ENCODE peak calls at places on chromosomes 5 and 9, in five cellular contexts. One of them, this sample, is unnamed.

GRCh38 chr5:131264453-131265200 is 774 bp downstream of the CDC42SE2 start:
- DNase-seq in T-helper 9 cell: no peak
- DNase-seq in left ventricle myocardium inferior: peak
- DNase-seq in NCI-H69: peak
- DNase-seq in activated CD4-positive, CD25-positive, alpha-beta regulatory T cell: peak
- DNase-seq in this sample: peak

GRCh38 chr9:129697956-129698757 is 32.7 kb downstream of the PRRX2 start:
- DNase-seq in T-helper 9 cell: no peak
- DNase-seq in left ventricle myocardium inferior: peak
- DNase-seq in NCI-H69: no peak
- DNase-seq in activated CD4-positive, CD25-positive, alpha-beta regulatory T cell: no peak
- DNase-seq in this sample: peak

GRCh38 chr9:14766299-14766698 is 43.8 kb upstream of the CER1 start:
- DNase-seq in T-helper 9 cell: no peak
- DNase-seq in left ventricle myocardium inferior: no peak
- DNase-seq in NCI-H69: no peak
- DNase-seq in activated CD4-positive, CD25-positive, alpha-beta regulatory T cell: no peak
- DNase-seq in this sample: no peak

GRCh38 chr5:142977363-142978051 is 207.3 kb downstream of the ARHGAP26 start:
- DNase-seq in T-helper 9 cell: peak
- DNase-seq in left ventricle myocardium inferior: no peak
- DNase-seq in NCI-H69: no peak
- DNase-seq in activated CD4-positive, CD25-positive, alpha-beta regulatory T cell: no peak
- DNase-seq in this sample: no peak

GRCh38 chr5:120465281-120465961 is 1.3 kb downstream of the PRR16 start:
- DNase-seq in T-helper 9 cell: no peak
- DNase-seq in left ventricle myocardium inferior: peak
- DNase-seq in NCI-H69: peak
- DNase-seq in activated CD4-positive, CD25-positive, alpha-beta regulatory T cell: no peak
- DNase-seq in this sample: peak

GRCh38 chr9:18755263-18755662 is 277.7 kb downstream of the SAXO1 start:
- DNase-seq in T-helper 9 cell: no peak
- DNase-seq in left ventricle myocardium inferior: no peak
- DNase-seq in NCI-H69: no peak
- DNase-seq in activated CD4-positive, CD25-positive, alpha-beta regulatory T cell: no peak
- DNase-seq in this sample: no peak

GRCh38 chr5:91849069-91849468 is 466.0 kb upstream of the ARRDC3 start:
- DNase-seq in T-helper 9 cell: no peak
- DNase-seq in left ventricle myocardium inferior: no peak
- DNase-seq in NCI-H69: no peak
- DNase-seq in activated CD4-positive, CD25-positive, alpha-beta regulatory T cell: no peak
- DNase-seq in this sample: no peak

GRCh38 chr9:15570769-15571168 is 17.9 kb downstream of the CCDC171 start:
- DNase-seq in T-helper 9 cell: no peak
- DNase-seq in left ventricle myocardium inferior: no peak
- DNase-seq in NCI-H69: peak
- DNase-seq in activated CD4-positive, CD25-positive, alpha-beta regulatory T cell: no peak
- DNase-seq in this sample: no peak

GRCh38 chr9:125541840-125542243 is 165.2 kb downstream of the MAPKAP1 start:
- DNase-seq in T-helper 9 cell: no peak
- DNase-seq in left ventricle myocardium inferior: no peak
- DNase-seq in NCI-H69: peak
- DNase-seq in activated CD4-positive, CD25-positive, alpha-beta regulatory T cell: no peak
- DNase-seq in this sample: peak

GRCh38 chr5:113337515-113338140 is 97.2 kb downstream of the TSSK1B start:
- DNase-seq in T-helper 9 cell: no peak
- DNase-seq in left ventricle myocardium inferior: no peak
- DNase-seq in NCI-H69: no peak
- DNase-seq in activated CD4-positive, CD25-positive, alpha-beta regulatory T cell: no peak
- DNase-seq in this sample: no peak

GRCh38 chr5:51185985-51186384 is 197.3 kb upstream of the ISL1 start:
- DNase-seq in T-helper 9 cell: no peak
- DNase-seq in left ventricle myocardium inferior: no peak
- DNase-seq in NCI-H69: peak
- DNase-seq in activated CD4-positive, CD25-positive, alpha-beta regulatory T cell: no peak
- DNase-seq in this sample: peak

GRCh38 chr5:108747111-108748009 is at the start of gene FER:
- DNase-seq in T-helper 9 cell: peak
- DNase-seq in left ventricle myocardium inferior: no peak
- DNase-seq in NCI-H69: peak
- DNase-seq in activated CD4-positive, CD25-positive, alpha-beta regulatory T cell: no peak
- DNase-seq in this sample: peak

GRCh38 chr5:137478043-137478442 is 21.1 kb downstream of the SPOCK1 start:
- DNase-seq in T-helper 9 cell: no peak
- DNase-seq in left ventricle myocardium inferior: no peak
- DNase-seq in NCI-H69: no peak
- DNase-seq in activated CD4-positive, CD25-positive, alpha-beta regulatory T cell: no peak
- DNase-seq in this sample: peak

GRCh38 chr5:3194684-3195083 is 400.9 kb upstream of the IRX1 start:
- DNase-seq in T-helper 9 cell: no peak
- DNase-seq in left ventricle myocardium inferior: no peak
- DNase-seq in NCI-H69: no peak
- DNase-seq in activated CD4-positive, CD25-positive, alpha-beta regulatory T cell: no peak
- DNase-seq in this sample: peak

GRCh38 chr5:7876867-7877266 is 7.9 kb downstream of the MTRR start:
- DNase-seq in T-helper 9 cell: no peak
- DNase-seq in left ventricle myocardium inferior: no peak
- DNase-seq in NCI-H69: no peak
- DNase-seq in activated CD4-positive, CD25-positive, alpha-beta regulatory T cell: no peak
- DNase-seq in this sample: no peak

GRCh38 chr5:90305022-90305720 is 104.4 kb downstream of the CETN3 start:
- DNase-seq in T-helper 9 cell: no peak
- DNase-seq in left ventricle myocardium inferior: no peak
- DNase-seq in NCI-H69: no peak
- DNase-seq in activated CD4-positive, CD25-positive, alpha-beta regulatory T cell: no peak
- DNase-seq in this sample: no peak

GRCh38 chr9:90770927-90771326 is 30.7 kb upstream of the SYK start:
- DNase-seq in T-helper 9 cell: no peak
- DNase-seq in left ventricle myocardium inferior: no peak
- DNase-seq in NCI-H69: no peak
- DNase-seq in activated CD4-positive, CD25-positive, alpha-beta regulatory T cell: no peak
- DNase-seq in this sample: no peak

GRCh38 chr9:133728856-133729645 is 9.1 kb downstream of the SARDH start:
- DNase-seq in T-helper 9 cell: no peak
- DNase-seq in left ventricle myocardium inferior: no peak
- DNase-seq in NCI-H69: no peak
- DNase-seq in activated CD4-positive, CD25-positive, alpha-beta regulatory T cell: no peak
- DNase-seq in this sample: no peak

GRCh38 chr5:83724915-83725314 is 4.3 kb upstream of the HAPLN1 start:
- DNase-seq in T-helper 9 cell: no peak
- DNase-seq in left ventricle myocardium inferior: no peak
- DNase-seq in NCI-H69: peak
- DNase-seq in activated CD4-positive, CD25-positive, alpha-beta regulatory T cell: no peak
- DNase-seq in this sample: no peak

GRCh38 chr5:135097390-135097789 is 63.4 kb upstream of the PITX1 start:
- DNase-seq in T-helper 9 cell: no peak
- DNase-seq in left ventricle myocardium inferior: no peak
- DNase-seq in NCI-H69: no peak
- DNase-seq in activated CD4-positive, CD25-positive, alpha-beta regulatory T cell: no peak
- DNase-seq in this sample: no peak

GRCh38 chr5:132949151-132949550 is 14.3 kb downstream of the AFF4 start:
- DNase-seq in T-helper 9 cell: no peak
- DNase-seq in left ventricle myocardium inferior: no peak
- DNase-seq in NCI-H69: peak
- DNase-seq in activated CD4-positive, CD25-positive, alpha-beta regulatory T cell: no peak
- DNase-seq in this sample: no peak

GRCh38 chr5:176647870-176648466 is 684 bp downstream of the TSPAN17 start:
- DNase-seq in T-helper 9 cell: no peak
- DNase-seq in left ventricle myocardium inferior: peak
- DNase-seq in NCI-H69: peak
- DNase-seq in activated CD4-positive, CD25-positive, alpha-beta regulatory T cell: no peak
- DNase-seq in this sample: peak

GRCh38 chr5:26691486-26691885 is 346.9 kb downstream of the CDH9 start:
- DNase-seq in T-helper 9 cell: no peak
- DNase-seq in left ventricle myocardium inferior: no peak
- DNase-seq in NCI-H69: no peak
- DNase-seq in activated CD4-positive, CD25-positive, alpha-beta regulatory T cell: no peak
- DNase-seq in this sample: no peak

GRCh38 chr5:80284720-80285119 is 28.9 kb upstream of the SERINC5 start:
- DNase-seq in T-helper 9 cell: no peak
- DNase-seq in left ventricle myocardium inferior: no peak
- DNase-seq in NCI-H69: no peak
- DNase-seq in activated CD4-positive, CD25-positive, alpha-beta regulatory T cell: no peak
- DNase-seq in this sample: no peak

GRCh38 chr9:124354364-124355031 is 60.7 kb downstream of the PSMB7 start:
- DNase-seq in T-helper 9 cell: no peak
- DNase-seq in left ventricle myocardium inferior: no peak
- DNase-seq in NCI-H69: no peak
- DNase-seq in activated CD4-positive, CD25-positive, alpha-beta regulatory T cell: no peak
- DNase-seq in this sample: no peak

GRCh38 chr9:33081128-33081851 is 4.8 kb upstream of the SMU1 start:
- DNase-seq in T-helper 9 cell: peak
- DNase-seq in left ventricle myocardium inferior: peak
- DNase-seq in NCI-H69: peak
- DNase-seq in activated CD4-positive, CD25-positive, alpha-beta regulatory T cell: peak
- DNase-seq in this sample: peak

GRCh38 chr5:77379558-77380061 is 112.5 kb downstream of the WDR41 start:
- DNase-seq in T-helper 9 cell: no peak
- DNase-seq in left ventricle myocardium inferior: no peak
- DNase-seq in NCI-H69: no peak
- DNase-seq in activated CD4-positive, CD25-positive, alpha-beta regulatory T cell: no peak
- DNase-seq in this sample: peak

GRCh38 chr9:35518981-35519679 is 29.2 kb downstream of the RUSC2 start:
- DNase-seq in T-helper 9 cell: no peak
- DNase-seq in left ventricle myocardium inferior: no peak
- DNase-seq in NCI-H69: no peak
- DNase-seq in activated CD4-positive, CD25-positive, alpha-beta regulatory T cell: no peak
- DNase-seq in this sample: peak

This sample was measured in left kidney.